ENCODE peak calls at places on chromosomes 16 and 17, in four cellular contexts. A is heart right ventricle, N is aorta, C is neural progenitor cell. E is an unnamed sample.

GRCh38 chr17:7883781-7884386 is 4.7 kb upstream of the CHD3 start:
- DNase-seq in A (no peak), N (no peak), C (no peak), E (no peak)

GRCh38 chr16:21950782-21951521 is 2.2 kb upstream of the UQCRC2 start:
- DNase-seq in A (no peak), N (no peak), C (peak; percentile 18), E (no peak)

GRCh38 chr16:11310997-11311561 is 29.9 kb upstream of the PRM1 start:
- DNase-seq in A (no peak), N (no peak), C (no peak), E (no peak)

GRCh38 chr17:40310882-40311391 is 2.0 kb downstream of the RARA start:
- DNase-seq in A (no peak), N (no peak), C (peak; percentile 62), E (no peak)

GRCh38 chr17:32495347-32496253 is 8.8 kb downstream of the CDK5R1 start:
- DNase-seq in A (peak; percentile 47), N (peak; percentile 80), C (peak; percentile 15), E (no peak)

GRCh38 chr16:4892356-4893102 is 44.4 kb downstream of the PPL start:
- DNase-seq in A (peak; percentile 40), N (no peak), C (no peak), E (no peak)

GRCh38 chr17:69480197-69480596 is 65.7 kb downstream of the MAP2K6 start:
- DNase-seq in A (no peak), N (no peak), C (no peak), E (no peak)

GRCh38 chr16:89720520-89720858 is 209 bp downstream of the VPS9D1 start:
- DNase-seq in A (peak; percentile 44), N (no peak), C (peak; percentile 81), E (no peak)

GRCh38 chr17:39069114-39069756 is 82.2 kb downstream of the PLXDC1 start:
- DNase-seq in A (no peak), N (no peak), C (peak; percentile 74), E (no peak)

GRCh38 chr16:89422905-89423630 is 67.3 kb downstream of the ANKRD11 start:
- DNase-seq in A (no peak), N (no peak), C (no peak), E (no peak)

GRCh38 chr16:70579648-70580630 is 56.3 kb downstream of the SF3B3 start:
- DNase-seq in A (peak; percentile 45), N (peak; percentile 75), C (no peak), E (no peak)

GRCh38 chr17:80695979-80696378 is 151.3 kb downstream of the RPTOR start:
- DNase-seq in A (no peak), N (no peak), C (no peak), E (no peak)

GRCh38 chr16:70390774-70391173 is 44.1 kb downstream of the DDX19A start:
- DNase-seq in A (no peak), N (no peak), C (no peak), E (no peak)

GRCh38 chr16:88815901-88816589 is 4.3 kb upstream of the APRT start:
- DNase-seq in A (no peak), N (no peak), C (peak; percentile 72), E (no peak)

GRCh38 chr16:7437135-7437534 is 104.5 kb downstream of the RBFOX1 start:
- DNase-seq in A (no peak), N (no peak), C (no peak), E (no peak)

GRCh38 chr16:69567031-69567680 is 1.4 kb downstream of the NFAT5 start:
- DNase-seq in A (no peak), N (no peak), C (no peak), E (no peak)

GRCh38 chr17:78789663-78790181 is 7.6 kb upstream of the CYTH1 start:
- DNase-seq in A (peak; percentile 67), N (peak; percentile 91), C (no peak), E (peak; percentile 87)

GRCh38 chr16:379961-380836 is 1.6 kb downstream of the PGAP6 start:
- DNase-seq in A (no peak), N (no peak), C (no peak), E (no peak)

GRCh38 chr17:74148446-74148845 is 55.0 kb upstream of the RPL38 start:
- DNase-seq in A (no peak), N (no peak), C (no peak), E (no peak)

GRCh38 chr17:2749784-2750181 is 331 bp upstream of the CCDC92B start:
- DNase-seq in A (peak; percentile 57), N (peak; percentile 79), C (peak; percentile 95), E (no peak)

GRCh38 chr17:60863892-60864673 is 186.4 kb downstream of the BCAS3 start:
- DNase-seq in A (no peak), N (no peak), C (no peak), E (no peak)
- H3K4me1 ChIP-seq in A (no peaks in the 10 kb centered on the region), N (no peaks in the 10 kb centered on the region), C (peaks cover 5% of the 10 kb centered on the region), E (no peaks in the 10 kb centered on the region)

DNA sequence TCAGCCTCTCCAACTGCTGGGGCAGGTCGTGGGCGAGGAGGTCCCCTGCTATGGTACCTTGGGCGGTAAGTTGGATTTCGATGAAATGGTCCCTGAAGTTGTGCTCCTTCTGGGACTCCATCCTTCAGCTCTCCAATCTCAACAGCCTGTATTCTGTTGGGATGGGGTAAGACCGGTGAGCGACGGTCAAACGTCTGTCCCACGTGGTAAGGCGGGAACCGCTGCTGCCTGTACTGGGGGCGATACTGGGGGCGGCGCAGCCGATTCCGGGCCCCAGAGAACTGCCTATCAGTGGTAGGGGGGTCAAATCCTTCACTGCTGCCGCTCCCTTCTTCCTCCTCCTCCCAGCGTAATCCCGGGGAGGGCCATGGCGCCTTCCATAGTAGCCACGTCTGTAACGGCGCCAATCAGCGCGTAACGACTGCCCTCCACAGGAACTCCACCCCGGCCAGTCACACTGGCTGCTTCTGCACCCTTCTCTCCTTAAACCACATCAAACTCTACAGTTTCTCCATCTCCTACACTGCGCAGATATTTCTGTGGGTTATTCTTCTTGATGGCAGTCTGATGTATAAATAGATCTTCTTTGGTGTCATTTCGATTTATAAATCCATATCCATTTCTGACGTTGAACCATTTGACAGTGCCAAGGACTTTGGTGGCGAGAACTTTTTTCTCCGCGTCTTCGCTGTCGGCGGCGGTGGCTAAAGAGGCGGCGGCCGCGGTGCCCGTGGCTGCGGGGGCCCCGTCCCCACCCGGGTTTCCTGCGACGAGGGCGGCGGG is 41.1 kb downstream of the AHSP start:
- DNase-seq in A (no peak), N (no peak), C (peak; percentile 51), E (no peak)
- H3K4me1 ChIP-seq in A (no peaks in the 10 kb centered on the region), N (no peaks in the 10 kb centered on the region), C (no peaks in the 10 kb centered on the region), E (peaks cover 12% of the 10 kb centered on the region)

GRCh38 chr17:1492249-1493206 is at the start of gene MYO1C:
- DNase-seq in A (peak; percentile 59), N (no peak), C (peak; percentile 48), E (no peak)
- H3K4me1 ChIP-seq in A (peaks cover 64% of the 10 kb centered on the region), N (no peaks in the 10 kb centered on the region), C (peaks cover 11% of the 10 kb centered on the region), E (no peaks in the 10 kb centered on the region)

DNA sequence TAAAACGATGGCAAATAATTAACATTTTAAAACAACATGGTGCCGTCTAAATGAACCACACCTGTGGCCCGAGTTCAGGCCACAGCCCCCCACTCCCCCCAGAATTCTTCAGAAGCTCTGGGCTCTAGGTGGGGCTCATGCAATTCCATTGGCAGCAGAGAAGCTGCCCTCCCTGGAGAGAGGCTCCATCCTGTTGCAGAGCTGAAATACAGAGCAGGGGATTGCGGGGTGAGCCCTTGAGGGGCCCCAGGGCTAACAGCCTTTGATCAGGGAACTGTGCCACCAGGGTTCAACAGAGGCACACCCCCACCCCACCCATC is 69.3 kb downstream of the ABR start:
- DNase-seq in A (no peak), N (no peak), C (no peak), E (no peak)
- H3K4me1 ChIP-seq in A (peaks cover 57% of the 10 kb centered on the region), N (no peaks in the 10 kb centered on the region), C (peaks cover 21% of the 10 kb centered on the region), E (no peaks in the 10 kb centered on the region)

DNA sequence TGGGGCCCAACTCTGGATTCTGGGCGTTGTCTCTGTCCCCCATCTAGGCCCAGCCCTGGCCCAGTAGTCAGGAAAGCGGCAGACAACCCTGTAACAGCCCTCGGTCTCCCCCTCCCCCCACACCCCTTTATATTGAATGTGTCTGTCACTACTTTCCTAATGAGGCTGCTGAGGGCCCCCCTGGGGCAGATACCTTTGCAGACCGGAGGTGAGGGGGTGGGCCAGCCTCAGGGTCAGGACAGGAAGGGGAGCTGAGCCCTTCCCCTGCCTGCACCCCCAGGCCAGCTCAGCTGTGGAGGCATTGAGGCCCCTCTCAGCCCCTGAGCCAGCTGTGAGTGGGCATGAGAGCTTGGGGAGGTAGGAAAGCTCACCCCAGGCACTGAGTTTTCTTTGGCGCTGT is 17.1 kb downstream of the RAI1 start:
- DNase-seq in A (no peak), N (no peak), C (peak; percentile 51), E (no peak)
- H3K4me1 ChIP-seq in A (peaks cover 82% of the 10 kb centered on the region), N (no peaks in the 10 kb centered on the region), C (peaks cover 50% of the 10 kb centered on the region), E (no peaks in the 10 kb centered on the region)